ENCODE peak calls at places on chromosome X, in eight cellular contexts. N is PC-3, B is GM23338, Y is hepatocyte, I is SK-N-SH, L is neural progenitor cell, A is MM.1S, X is HCT116. O is an unnamed sample.

GRCh38 chrX:84501798-84502628 is at the start of gene HDX:
- DNase-seq in Y (peak; percentile 90), N (peak; percentile 80), B (peak; percentile 76), X (no peak), A (peak; percentile 85), I (peak; percentile 56), L (peak; percentile 86), O (no peak)

GRCh38 chrX:41827886-41828285 is 95.5 kb downstream of the CASK start:
- DNase-seq in N (no peak), L (peak; percentile 2), A (no peak), B (no peak), I (no peak), X (no peak), Y (no peak), O (no peak)

GRCh38 chrX:148682206-148682605 is 181.8 kb downstream of the AFF2 start:
- DNase-seq in B (no peak), I (no peak), X (no peak), L (no peak), N (no peak), A (no peak), Y (no peak), O (no peak)

GRCh38 chrX:2371026-2371778 is 129.6 kb downstream of the DHRSX start:
- DNase-seq in N (no peak), I (no peak), Y (no peak), L (no peak), B (peak; percentile 64), X (no peak), A (no peak), O (no peak)

GRCh38 chrX:112645774-112646173 is 34.0 kb downstream of the LHFPL1 start:
- DNase-seq in X (no peak), B (no peak), I (no peak), A (no peak), N (no peak), Y (no peak), L (no peak), O (no peak)

GRCh38 chrX:123920065-123920785 is 41.3 kb upstream of the STAG2 start:
- DNase-seq in N (peak; percentile 75), Y (no peak), B (no peak), A (no peak), L (no peak), I (no peak), X (no peak), O (no peak)

GRCh38 chrX:20112022-20112421 is 4.7 kb downstream of the MAP7D2 start:
- DNase-seq in L (no peak), B (no peak), N (no peak), A (no peak), I (no peak), X (no peak), Y (no peak), O (no peak)

GRCh38 chrX:55663584-55663983 is 40.4 kb downstream of the FOXR2 start:
- DNase-seq in N (no peak), Y (no peak), B (no peak), X (no peak), I (no peak), L (no peak), A (no peak), O (no peak)

GRCh38 chrX:136783159-136783558 is 2.4 kb upstream of the ARHGEF6 start:
- DNase-seq in N (peak; percentile 92), L (no peak), X (no peak), B (no peak), I (no peak), A (no peak), Y (no peak), O (no peak)

GRCh38 chrX:153366119-153366518 is 32.2 kb downstream of the ZNF275 start:
- DNase-seq in L (no peak), B (no peak), I (no peak), A (no peak), X (no peak), N (no peak), Y (no peak), O (no peak)

GRCh38 chrX:17007134-17007768 is 60.8 kb downstream of the REPS2 start:
- DNase-seq in B (peak; percentile 44), I (peak; percentile 36), X (no peak), N (peak; percentile 26), L (peak; percentile 41), A (no peak), Y (no peak), O (peak; percentile 47)

GRCh38 chrX:22134681-22135080 is 102.6 kb downstream of the PHEX start:
- DNase-seq in X (no peak), B (no peak), I (peak; percentile 47), Y (peak; percentile 39), N (peak; percentile 89), A (no peak), L (no peak), O (no peak)

GRCh38 chrX:151724563-151725337 is 8.9 kb downstream of the FATE1 start:
- DNase-seq in X (no peak), I (no peak), Y (no peak), A (no peak), L (no peak), B (no peak), N (no peak), O (no peak)

GRCh38 chrX:13492286-13492685 is 77.1 kb upstream of the EGFL6 start:
- DNase-seq in N (no peak), Y (no peak), X (no peak), L (no peak), B (peak; percentile 2), I (no peak), A (no peak), O (no peak)

GRCh38 chrX:31656013-31656412 is 584.2 kb upstream of the FTHL17 start:
- DNase-seq in B (no peak), N (no peak), A (no peak), Y (no peak), X (no peak), I (no peak), L (no peak), O (no peak)

GRCh38 chrX:106306391-106306947 is 138.4 kb downstream of the PWWP3B start:
- DNase-seq in L (no peak), Y (no peak), I (no peak), N (no peak), X (no peak), A (no peak), B (no peak), O (no peak)

GRCh38 chrX:30618160-30618765 is 35.0 kb upstream of the GK start:
- DNase-seq in X (no peak), A (no peak), L (no peak), I (no peak), N (peak; percentile 31), Y (no peak), B (peak; percentile 53), O (peak; percentile 12)

GRCh38 chrX:110852180-110852579 is 56.6 kb upstream of the CHRDL1 start:
- DNase-seq in L (peak; percentile 40), Y (peak; percentile 19), I (peak; percentile 42), B (peak; percentile 37), A (peak; percentile 46), N (peak; percentile 20), X (no peak), O (peak; percentile 1)

DNA sequence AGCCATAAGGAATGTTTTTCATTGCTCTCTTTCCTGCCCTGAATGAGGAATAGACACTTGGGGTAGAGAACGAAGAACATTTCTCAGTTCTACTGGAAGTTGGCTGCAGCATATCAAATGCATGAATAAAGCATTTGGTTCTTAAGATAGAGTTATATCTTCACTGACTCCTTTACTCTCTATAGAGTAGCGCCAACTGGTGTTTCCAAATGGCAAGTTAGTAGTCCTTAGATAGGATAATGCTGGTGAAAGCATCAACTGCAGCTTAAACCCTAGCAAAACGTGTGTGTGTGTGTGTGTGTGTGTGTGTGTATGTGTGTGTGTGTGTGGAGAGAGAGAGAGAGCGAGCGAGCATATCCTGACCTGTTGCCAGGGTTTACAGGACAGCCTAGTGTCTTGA is 62.2 kb upstream of the FRMPD4 start:
- DNase-seq in A (no peak), N (peak; percentile 50), Y (no peak), X (no peak), L (no peak), I (no peak), B (peak; percentile 2), O (no peak)
- TF ChIP-seq CTCF in A (no peak), N (peak; percentile 44), Y (no peak), X (no peak), L (no peak), I (peak; percentile 39), B (no peak), O (no peak)

DNA sequence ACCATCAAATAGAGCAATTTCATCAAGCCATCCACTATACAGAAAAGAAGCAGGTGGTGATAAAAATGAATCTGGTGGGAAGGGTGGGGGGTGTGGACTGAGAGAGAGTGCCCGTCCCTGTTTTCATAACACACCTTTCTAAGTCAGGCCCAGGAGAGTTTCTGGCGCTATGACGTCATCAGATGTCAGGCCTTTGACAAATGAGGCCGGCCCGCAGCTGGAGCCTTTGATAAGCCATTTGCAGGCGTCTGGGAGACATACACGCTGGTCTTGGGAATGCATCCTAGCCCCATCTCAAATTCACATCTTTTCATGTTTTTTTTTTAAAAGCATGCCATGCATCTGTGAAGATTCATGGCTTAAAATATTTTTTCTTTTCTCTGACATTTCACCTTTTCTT is 404.5 kb downstream of the BCOR start:
- DNase-seq in N (no peak), B (peak; percentile 25), Y (peak; percentile 62), L (peak; percentile 50), X (no peak), A (no peak), I (peak; percentile 37), O (no peak)
- TF ChIP-seq EZH2phosphoT487 in N (no peak), B (no peak), Y (no peak), L (no peak), X (no peak), A (no peak), I (no peak), O (no peak)

GRCh38 chrX:40282348-40282747 is 184.6 kb upstream of the BCOR start:
- DNase-seq in B (no peak), Y (no peak), X (no peak), I (no peak), A (no peak), N (no peak), L (no peak), O (no peak)

GRCh38 chrX:40279091-40279430 is 181.3 kb upstream of the BCOR start:
- DNase-seq in L (no peak), N (no peak), B (no peak), A (no peak), X (no peak), Y (no peak), I (no peak), O (no peak)

GRCh38 chrX:40279762-40280161 is 182.0 kb upstream of the BCOR start:
- DNase-seq in Y (no peak), X (no peak), L (no peak), B (no peak), A (no peak), I (no peak), N (no peak), O (no peak)

GRCh38 chrX:40282901-40283674 is 185.3 kb upstream of the BCOR start:
- DNase-seq in L (no peak), N (no peak), X (no peak), Y (no peak), A (no peak), B (no peak), I (no peak), O (no peak)

GRCh38 chrX:40281341-40282005 is 183.7 kb upstream of the BCOR start:
- DNase-seq in L (no peak), N (no peak), A (no peak), X (no peak), I (no peak), B (no peak), Y (no peak), O (no peak)
- H3K4me2 ChIP-seq in L (no peak overlapping the region), N (no peak overlapping the region), A (no peak overlapping the region), X (no peak overlapping the region), I (no peak overlapping the region), B (no peak overlapping the region), Y (no peak overlapping the region), O (no peak overlapping the region)

GRCh38 chrX:50206753-50207152 is 2.2 kb downstream of the CCNB3 start:
- DNase-seq in A (no peak), L (no peak), B (peak; percentile 46), X (no peak), I (no peak), N (no peak), Y (no peak), O (no peak)

GRCh38 chrX:50211510-50211909 is 6.9 kb downstream of the CCNB3 start:
- DNase-seq in N (peak; percentile 22), X (no peak), I (no peak), A (no peak), Y (no peak), B (peak; percentile 66), L (peak; percentile 37), O (peak; percentile 33)
- TF ChIP-seq CTCF in N (peak; percentile 37), X (peak; percentile 44), I (peak; percentile 51), A (no peak), Y (no peak), B (peak; percentile 37), L (peak; percentile 38), O (peak; percentile 52)

O was measured in OCI-LY7.